ENCODE peak calls at places on chromosomes 11 and 22, in five cellular contexts. Y is fibroblast of lung, S is HL-60, K is RWPE1, B is upper lobe of right lung. Q is an unnamed sample.

GRCh38 chr22:49166746-49167145 is 660.9 kb downstream of the BRD1 start:
- DNase-seq in Y (no peak), S (no peak), K (no peak), B (peak; percentile 36), Q (no peak)

GRCh38 chr11:35623708-35624168 is 5.5 kb downstream of the FJX1 start:
- DNase-seq in Y (peak; percentile 93), S (no peak), K (peak; percentile 67), B (no peak), Q (no peak)

GRCh38 chr22:46681010-46681409 is 57.0 kb downstream of the CERK start:
- DNase-seq in Y (no peak), S (no peak), K (no peak), B (no peak), Q (no peak)

GRCh38 chr11:117828641-117829368 is 4.3 kb upstream of the FXYD2 start:
- DNase-seq in Y (peak; percentile 86), S (no peak), K (peak; percentile 57), B (peak; percentile 69), Q (no peak)

GRCh38 chr11:106187860-106188456 is 110.5 kb downstream of the AASDHPPT start:
- DNase-seq in Y (no peak), S (no peak), K (no peak), B (no peak), Q (no peak)

GRCh38 chr11:126431401-126432064 is 76.0 kb downstream of the ST3GAL4 start:
- DNase-seq in Y (peak; percentile 83), S (no peak), K (peak; percentile 89), B (no peak), Q (no peak)

GRCh38 chr11:16097543-16097942 is 258.8 kb downstream of the SOX6 start:
- DNase-seq in Y (no peak), S (no peak), K (peak; percentile 66), B (no peak), Q (no peak)

GRCh38 chr22:19478466-19479357 is at the start of gene UFD1:
- DNase-seq in Y (peak; percentile 80), S (peak; percentile 65), K (peak; percentile 64), B (peak; percentile 93), Q (peak; percentile 25)

GRCh38 chr11:16989554-16989953 is 24.7 kb downstream of the PLEKHA7 start:
- DNase-seq in Y (no peak), S (no peak), K (no peak), B (no peak), Q (no peak)

GRCh38 chr11:63961608-63962412 is 12.6 kb upstream of the COX8A start:
- DNase-seq in Y (no peak), S (peak; percentile 67), K (peak; percentile 87), B (no peak), Q (no peak)

GRCh38 chr11:6855971-6856542 is 6.8 kb upstream of the OR10A2 start:
- DNase-seq in Y (peak; percentile 49), S (no peak), K (peak; percentile 30), B (no peak), Q (no peak)

GRCh38 chr22:35733036-35733435 is 15.4 kb downstream of the APOL5 start:
- DNase-seq in Y (no peak), S (no peak), K (no peak), B (no peak), Q (no peak)

GRCh38 chr11:113419426-113420003 is 31.9 kb downstream of the ANKK1 start:
- DNase-seq in Y (no peak), S (no peak), K (no peak), B (no peak), Q (no peak)

GRCh38 chr11:113350646-113351045 is 36.3 kb downstream of the TTC12 start:
- DNase-seq in Y (no peak), S (no peak), K (no peak), B (no peak), Q (no peak)

GRCh38 chr11:116955949-116956348 is 118.5 kb upstream of the APOA1 start:
- DNase-seq in Y (no peak), S (no peak), K (no peak), B (no peak), Q (no peak)

GRCh38 chr11:33690290-33691050 is 10.2 kb downstream of the C11orf91 start:
- DNase-seq in Y (peak; percentile 100), S (no peak), K (peak; percentile 82), B (no peak), Q (no peak)
- TF ChIP-seq CTCF in Y (no peak), S (no peak), K (no peak), B (no peak), Q (no peak)

DNA sequence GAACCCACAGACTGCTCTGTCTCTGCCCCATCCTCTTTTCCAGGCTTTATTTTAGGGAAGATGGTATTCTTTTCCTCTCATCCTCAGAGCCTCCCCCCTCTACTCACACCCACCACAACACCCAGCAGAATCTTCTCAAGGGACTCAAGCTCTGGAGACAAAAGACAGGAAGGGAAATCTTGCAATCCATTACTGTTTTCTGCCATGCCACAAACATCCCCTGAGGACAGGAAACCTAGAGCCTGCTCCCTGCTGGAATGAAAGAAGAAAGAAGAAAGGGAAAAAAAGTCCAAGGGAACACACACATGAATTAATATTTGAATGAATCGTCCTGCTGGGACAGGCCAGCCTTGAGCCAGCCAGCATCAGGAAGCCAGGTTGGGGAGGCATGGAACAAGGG is 33.9 kb downstream of the SLCO2B1 start:
- DNase-seq in Y (no peak), S (no peak), K (no peak), B (no peak), Q (no peak)
- TF ChIP-seq CTCF in Y (no peak), S (no peak), K (no peak), B (no peak), Q (no peak)

GRCh38 chr11:8933931-8934330 is 1.2 kb upstream of the C11orf16 start:
- DNase-seq in Y (no peak), S (no peak), K (no peak), B (no peak), Q (no peak)
- TF ChIP-seq CTCF in Y (no peak), S (no peak), K (no peak), B (no peak), Q (peak; percentile 27)

GRCh38 chr11:29024386-29024785 is 916.2 kb downstream of the METTL15 start:
- DNase-seq in Y (peak; percentile 56), S (no peak), K (no peak), B (no peak), Q (no peak)

GRCh38 chr11:29022676-29023075 is 914.5 kb downstream of the METTL15 start:
- DNase-seq in Y (peak; percentile 54), S (no peak), K (no peak), B (no peak), Q (no peak)

GRCh38 chr11:29017941-29018340 is 909.8 kb downstream of the METTL15 start:
- DNase-seq in Y (no peak), S (no peak), K (no peak), B (no peak), Q (no peak)

GRCh38 chr11:29019960-29020683 is 911.9 kb downstream of the METTL15 start:
- DNase-seq in Y (peak; percentile 57), S (no peak), K (peak; percentile 14), B (no peak), Q (no peak)

GRCh38 chr11:29018631-29019030 is 910.4 kb downstream of the METTL15 start:
- DNase-seq in Y (peak; percentile 96), S (no peak), K (peak; percentile 77), B (no peak), Q (no peak)
- TF ChIP-seq CTCF in Y (no peak), S (no peak), K (no peak), B (no peak), Q (no peak)

DNA sequence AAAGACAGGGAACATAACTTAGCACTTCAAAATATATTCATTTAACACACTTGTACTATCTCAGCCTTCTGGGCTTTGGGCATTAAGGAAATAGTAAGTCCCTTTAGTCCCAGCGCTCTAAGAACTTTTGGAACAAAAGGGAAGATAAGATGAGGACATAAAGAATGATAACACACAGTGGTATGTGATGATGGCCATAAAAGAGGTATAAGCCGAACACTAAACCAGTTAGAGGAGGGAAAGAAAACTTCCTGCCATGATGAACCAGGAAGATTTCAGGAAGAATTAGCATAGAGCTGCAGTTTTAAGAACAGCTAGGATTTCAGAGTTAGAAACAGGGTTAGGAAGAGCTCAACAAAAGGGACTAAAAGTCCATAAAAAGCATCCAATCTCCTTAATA is 11.8 kb downstream of the SYTL2 start:
- DNase-seq in Y (no peak), S (no peak), K (no peak), B (no peak), Q (no peak)
- TF ChIP-seq CTCF in Y (no peak), S (no peak), K (no peak), B (no peak), Q (no peak)

GRCh38 chr22:48099671-48100070 is 1337.2 kb downstream of the TBC1D22A start:
- DNase-seq in Y (no peak), S (no peak), K (no peak), B (peak; percentile 27), Q (no peak)

GRCh38 chr22:48098243-48098935 is 1335.9 kb downstream of the TBC1D22A start:
- DNase-seq in Y (no peak), S (peak; percentile 12), K (no peak), B (no peak), Q (peak; percentile 96)

GRCh38 chr22:48097723-48098122 is 1335.3 kb downstream of the TBC1D22A start:
- DNase-seq in Y (no peak), S (no peak), K (no peak), B (no peak), Q (peak; percentile 36)

GRCh38 chr22:48099251-48099650 is 1336.8 kb downstream of the TBC1D22A start:
- DNase-seq in Y (no peak), S (no peak), K (no peak), B (peak; percentile 46), Q (no peak)

GRCh38 chr22:48098936-48099245 is 1336.4 kb downstream of the TBC1D22A start:
- DNase-seq in Y (no peak), S (no peak), K (no peak), B (no peak), Q (no peak)
- TF ChIP-seq CTCF in Y (no peak), S (no peak), K (no peak), B (no peak), Q (no peak)

Q was measured in GM12864.